ENCODE peak calls at places on chromosome 4, in four cellular contexts. One of them, this sample, is unnamed.
A peak's percentile ranks its signal among the peaks of the same experiment; 100 is the strongest.

GRCh38 chr4:150127757-150128156 is 49.5 kb downstream of the DCLK2 start:
- DNase-seq in hepatocyte: no peak
- DNase-seq in psoas muscle: no peak
- DNase-seq in cardiac muscle cell: no peak
- DNase-seq in this sample: no peak

GRCh38 chr4:182938213-182938645 is 21.0 kb upstream of the DCTD start:
- DNase-seq in cardiac muscle cell: peak; percentile 70
- DNase-seq in hepatocyte: peak; percentile 72
- DNase-seq in psoas muscle: peak; percentile 66
- DNase-seq in this sample: peak; percentile 73

GRCh38 chr4:106287353-106287969 is 28.5 kb downstream of the TBCK start:
- DNase-seq in cardiac muscle cell: peak; percentile 84
- DNase-seq in hepatocyte: peak; percentile 71
- DNase-seq in psoas muscle: no peak
- DNase-seq in this sample: no peak

GRCh38 chr4:1711055-1711905 is 839 bp downstream of the SLBP start:
- DNase-seq in cardiac muscle cell: peak; percentile 56
- DNase-seq in hepatocyte: peak; percentile 71
- DNase-seq in psoas muscle: peak; percentile 57
- DNase-seq in this sample: no peak

GRCh38 chr4:108730579-108730978 is 32.3 kb downstream of the ETNPPL start:
- DNase-seq in hepatocyte: peak; percentile 20
- DNase-seq in cardiac muscle cell: no peak
- DNase-seq in psoas muscle: no peak
- DNase-seq in this sample: no peak

GRCh38 chr4:20773144-20773997 is 73.1 kb downstream of the PACRGL start:
- DNase-seq in psoas muscle: peak; percentile 12
- DNase-seq in hepatocyte: peak; percentile 87
- DNase-seq in cardiac muscle cell: peak; percentile 79
- DNase-seq in this sample: peak; percentile 32

GRCh38 chr4:82050806-82051205 is 323.0 kb downstream of the HNRNPD start:
- DNase-seq in hepatocyte: no peak
- DNase-seq in psoas muscle: no peak
- DNase-seq in cardiac muscle cell: no peak
- DNase-seq in this sample: no peak

GRCh38 chr4:140149851-140150635 is 3.9 kb downstream of the MAML3 start:
- DNase-seq in psoas muscle: peak; percentile 67
- DNase-seq in cardiac muscle cell: peak; percentile 51
- DNase-seq in hepatocyte: peak; percentile 82
- DNase-seq in this sample: peak; percentile 38

GRCh38 chr4:151801547-151802516 is 41.0 kb upstream of the GATB start:
- DNase-seq in cardiac muscle cell: peak; percentile 60
- DNase-seq in hepatocyte: peak; percentile 57
- DNase-seq in psoas muscle: peak; percentile 17
- DNase-seq in this sample: peak; percentile 51

GRCh38 chr4:3531306-3531886 is 826 bp downstream of the LRPAP1 start:
- DNase-seq in hepatocyte: peak; percentile 22
- DNase-seq in psoas muscle: no peak
- DNase-seq in cardiac muscle cell: peak; percentile 11
- DNase-seq in this sample: no peak

GRCh38 chr4:8198206-8198905 is 734 bp upstream of the SH3TC1 start:
- DNase-seq in hepatocyte: no peak
- DNase-seq in cardiac muscle cell: no peak
- DNase-seq in psoas muscle: no peak
- DNase-seq in this sample: no peak

GRCh38 chr4:13378973-13379759 is 105.0 kb downstream of the RAB28 start:
- DNase-seq in cardiac muscle cell: no peak
- DNase-seq in psoas muscle: no peak
- DNase-seq in hepatocyte: no peak
- DNase-seq in this sample: no peak

GRCh38 chr4:110702326-110702725 is 79.4 kb upstream of the PITX2 start:
- DNase-seq in hepatocyte: no peak
- DNase-seq in cardiac muscle cell: no peak
- DNase-seq in psoas muscle: no peak
- DNase-seq in this sample: no peak

GRCh38 chr4:88952081-88952480 is 104.9 kb downstream of the FAM13A start:
- DNase-seq in psoas muscle: no peak
- DNase-seq in hepatocyte: no peak
- DNase-seq in cardiac muscle cell: no peak
- DNase-seq in this sample: no peak

GRCh38 chr4:150007512-150007911 is 70.7 kb upstream of the DCLK2 start:
- DNase-seq in psoas muscle: no peak
- DNase-seq in cardiac muscle cell: no peak
- DNase-seq in hepatocyte: no peak
- DNase-seq in this sample: peak; percentile 13

GRCh38 chr4:165635261-165635838 is 237.7 kb upstream of the TLL1 start:
- DNase-seq in hepatocyte: no peak
- DNase-seq in cardiac muscle cell: no peak
- DNase-seq in psoas muscle: no peak
- DNase-seq in this sample: no peak

GRCh38 chr4:124903995-124904722 is 191.6 kb upstream of the ANKRD50 start:
- DNase-seq in cardiac muscle cell: peak; percentile 79
- DNase-seq in psoas muscle: peak; percentile 13
- DNase-seq in hepatocyte: peak; percentile 26
- DNase-seq in this sample: peak; percentile 47

GRCh38 chr4:138175337-138175794 is 66.8 kb downstream of the SLC7A11 start:
- DNase-seq in hepatocyte: peak; percentile 81
- DNase-seq in psoas muscle: no peak
- DNase-seq in cardiac muscle cell: peak; percentile 48
- DNase-seq in this sample: no peak

GRCh38 chr4:168540086-168540864 is 43.4 kb downstream of the PALLD start:
- DNase-seq in hepatocyte: no peak
- DNase-seq in psoas muscle: no peak
- DNase-seq in cardiac muscle cell: no peak
- DNase-seq in this sample: peak; percentile 89

GRCh38 chr4:74446896-74447295 is 2.0 kb downstream of the AREG start:
- DNase-seq in hepatocyte: no peak
- DNase-seq in psoas muscle: no peak
- DNase-seq in cardiac muscle cell: peak; percentile 38
- DNase-seq in this sample: no peak

GRCh38 chr4:85114526-85114925 is 148.0 kb upstream of the WDFY3 start:
- DNase-seq in cardiac muscle cell: no peak
- DNase-seq in hepatocyte: no peak
- DNase-seq in psoas muscle: no peak
- DNase-seq in this sample: no peak

GRCh38 chr4:88177981-88178632 is 19.7 kb upstream of the ABCG2 start:
- DNase-seq in hepatocyte: peak; percentile 76
- DNase-seq in psoas muscle: no peak
- DNase-seq in cardiac muscle cell: peak; percentile 76
- DNase-seq in this sample: peak; percentile 34

GRCh38 chr4:83112239-83112638 is 2.3 kb downstream of the PLAC8 start:
- DNase-seq in hepatocyte: no peak
- DNase-seq in psoas muscle: no peak
- DNase-seq in cardiac muscle cell: no peak
- DNase-seq in this sample: no peak

GRCh38 chr4:180688480-180688879 is 1554.7 kb upstream of the TENM3 start:
- DNase-seq in psoas muscle: no peak
- DNase-seq in hepatocyte: no peak
- DNase-seq in cardiac muscle cell: no peak
- DNase-seq in this sample: no peak

GRCh38 chr4:76665721-76666120 is 230.7 kb downstream of the SHROOM3 start:
- DNase-seq in psoas muscle: no peak
- DNase-seq in hepatocyte: no peak
- DNase-seq in cardiac muscle cell: no peak
- DNase-seq in this sample: no peak

GRCh38 chr4:179372242-179372641 is 1930.0 kb upstream of the AGA start:
- DNase-seq in cardiac muscle cell: no peak
- DNase-seq in psoas muscle: no peak
- DNase-seq in hepatocyte: no peak
- DNase-seq in this sample: no peak

GRCh38 chr4:1348746-1349145 is 1.7 kb downstream of the UVSSA start:
- DNase-seq in psoas muscle: no peak
- DNase-seq in cardiac muscle cell: no peak
- DNase-seq in hepatocyte: no peak
- DNase-seq in this sample: no peak

GRCh38 chr4:140238353-140239041 is 84.5 kb upstream of the MAML3 start:
- DNase-seq in hepatocyte: peak; percentile 67
- DNase-seq in psoas muscle: peak; percentile 93
- DNase-seq in cardiac muscle cell: peak; percentile 96
- DNase-seq in this sample: no peak

GRCh38 chr4:22978656-22979055 is 285.9 kb downstream of the GBA3 start:
- DNase-seq in hepatocyte: no peak
- DNase-seq in cardiac muscle cell: no peak
- DNase-seq in psoas muscle: no peak
- DNase-seq in this sample: no peak

GRCh38 chr4:133146574-133147198 is 2.4 kb upstream of the PCDH10 start:
- DNase-seq in hepatocyte: peak; percentile 69
- DNase-seq in cardiac muscle cell: peak; percentile 68
- DNase-seq in psoas muscle: no peak
- DNase-seq in this sample: no peak

GRCh38 chr4:15293678-15294077 is 134.2 kb upstream of the C1QTNF7 start:
- DNase-seq in hepatocyte: no peak
- DNase-seq in cardiac muscle cell: no peak
- DNase-seq in psoas muscle: no peak
- DNase-seq in this sample: no peak

GRCh38 chr4:100778431-100778830 is 260.6 kb upstream of the EMCN start:
- DNase-seq in hepatocyte: no peak
- DNase-seq in psoas muscle: no peak
- DNase-seq in cardiac muscle cell: no peak
- DNase-seq in this sample: no peak

GRCh38 chr4:121016630-121017029 is 55.7 kb downstream of the NDNF start:
- DNase-seq in hepatocyte: peak; percentile 16
- DNase-seq in psoas muscle: no peak
- DNase-seq in cardiac muscle cell: no peak
- DNase-seq in this sample: no peak

GRCh38 chr4:47427936-47428335 is 35.6 kb downstream of the COMMD8 start:
- DNase-seq in cardiac muscle cell: peak; percentile 44
- DNase-seq in hepatocyte: no peak
- DNase-seq in psoas muscle: no peak
- DNase-seq in this sample: no peak

GRCh38 chr4:52299120-52299519 is 248.0 kb downstream of the SPATA18 start:
- DNase-seq in cardiac muscle cell: no peak
- DNase-seq in psoas muscle: no peak
- DNase-seq in hepatocyte: no peak
- DNase-seq in this sample: no peak

GRCh38 chr4:161714022-161714751 is 449.6 kb downstream of the FSTL5 start:
- DNase-seq in cardiac muscle cell: no peak
- DNase-seq in psoas muscle: no peak
- DNase-seq in hepatocyte: no peak
- DNase-seq in this sample: peak; percentile 18

GRCh38 chr4:134078230-134078914 is 123.2 kb downstream of the PABPC4L start:
- DNase-seq in cardiac muscle cell: peak; percentile 3
- DNase-seq in hepatocyte: no peak
- DNase-seq in psoas muscle: no peak
- DNase-seq in this sample: no peak

GRCh38 chr4:102253860-102254259 is 91.4 kb downstream of the SLC39A8 start:
- DNase-seq in hepatocyte: no peak
- DNase-seq in psoas muscle: no peak
- DNase-seq in cardiac muscle cell: no peak
- DNase-seq in this sample: no peak

GRCh38 chr4:94534401-94535312 is 82.9 kb downstream of the PDLIM5 start:
- DNase-seq in hepatocyte: peak; percentile 26
- DNase-seq in psoas muscle: no peak
- DNase-seq in cardiac muscle cell: peak; percentile 41
- DNase-seq in this sample: no peak
- H3K4me3 ChIP-seq in hepatocyte: no peak overlapping the region
- H3K4me3 ChIP-seq in psoas muscle: peak overlapping the region; percentile 12
- H3K4me3 ChIP-seq in cardiac muscle cell: no peak overlapping the region
- H3K4me3 ChIP-seq in this sample: no peak overlapping the region

DNA sequence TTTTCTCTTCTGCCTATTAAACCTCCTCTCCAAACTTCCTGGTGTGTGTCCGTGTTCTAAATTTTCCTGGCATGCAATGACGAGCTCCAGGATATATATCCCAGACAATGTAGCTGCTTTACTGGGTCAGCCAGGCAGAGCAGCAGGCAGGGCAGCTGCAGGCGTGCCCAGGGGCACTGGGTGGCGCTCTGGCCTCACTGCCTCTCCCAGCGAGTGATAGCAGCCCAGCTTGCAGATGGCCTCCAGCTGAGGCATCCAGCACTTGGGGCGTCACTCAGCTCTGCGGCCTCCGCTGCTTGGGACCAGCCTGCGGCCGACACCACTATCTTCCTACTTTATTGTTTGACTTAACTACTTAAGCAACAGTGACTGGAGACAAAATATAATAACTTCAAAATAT is 23.0 kb upstream of the UBA6 start:
- DNase-seq in hepatocyte: no peak
- DNase-seq in cardiac muscle cell: no peak
- DNase-seq in psoas muscle: no peak
- DNase-seq in this sample: no peak
- TF ChIP-seq CTCF in hepatocyte: no peak
- TF ChIP-seq CTCF in cardiac muscle cell: peak; percentile 20
- TF ChIP-seq CTCF in psoas muscle: no peak
- TF ChIP-seq CTCF in this sample: no peak

GRCh38 chr4:190015538-190016368 is 11.3 kb downstream of the FRG2 start:
- DNase-seq in psoas muscle: no peak
- DNase-seq in cardiac muscle cell: no peak
- DNase-seq in hepatocyte: no peak
- DNase-seq in this sample: no peak
- H3K4me3 ChIP-seq in psoas muscle: no peak overlapping the region
- H3K4me3 ChIP-seq in cardiac muscle cell: no peak overlapping the region
- H3K4me3 ChIP-seq in hepatocyte: no peak overlapping the region
- H3K4me3 ChIP-seq in this sample: no peak overlapping the region

DNA sequence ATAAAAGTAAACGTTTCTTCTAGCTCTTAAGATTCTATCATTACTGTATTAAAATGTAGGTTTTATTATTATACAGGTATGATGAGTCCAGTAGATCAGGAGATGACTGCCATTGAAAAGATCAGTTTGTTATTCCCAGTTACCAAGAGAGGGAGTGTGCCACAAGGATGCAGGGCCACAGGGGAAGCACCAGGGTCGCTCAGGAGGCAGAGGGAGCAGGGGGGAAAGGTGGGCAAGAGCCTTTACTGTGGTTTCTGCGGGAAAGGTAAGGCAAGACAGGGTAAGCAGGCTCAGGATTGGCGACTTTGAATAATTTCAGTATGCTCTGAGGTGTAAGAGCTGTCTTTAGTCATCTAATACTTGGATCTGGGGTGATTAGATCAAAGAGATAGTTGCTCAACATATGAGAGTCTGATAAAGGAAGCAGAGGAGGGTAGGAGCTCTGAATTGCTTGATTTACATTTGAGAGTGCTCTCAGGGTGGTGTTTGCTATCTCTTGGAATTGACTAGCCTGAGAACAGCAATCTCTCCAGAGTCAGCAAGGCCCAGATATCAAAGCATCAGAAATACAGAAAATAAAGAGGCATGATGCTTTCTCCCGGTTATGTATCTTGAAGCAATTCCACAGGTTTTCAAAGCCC is 86.0 kb downstream of the NDST3 start:
- DNase-seq in psoas muscle: no peak
- DNase-seq in cardiac muscle cell: no peak
- DNase-seq in hepatocyte: no peak
- DNase-seq in this sample: no peak
- TF ChIP-seq CTCF in psoas muscle: no peak
- TF ChIP-seq CTCF in cardiac muscle cell: no peak
- TF ChIP-seq CTCF in hepatocyte: no peak
- TF ChIP-seq CTCF in this sample: no peak

This sample was measured in HCT116.